ENCODE peak calls at places on chromosomes 1 and 21, in four cellular contexts. One of them, this sample, is unnamed.

GRCh38 chr1:155175281-155175926 is 1.8 kb downstream of the TRIM46 start:
- DNase-seq in PC-3: no peak
- DNase-seq in GM23248: no peak
- DNase-seq in H9: peak
- DNase-seq in this sample: no peak

GRCh38 chr1:193355179-193355578 is 168.8 kb upstream of the B3GALT2 start:
- DNase-seq in PC-3: peak
- DNase-seq in H9: no peak
- DNase-seq in GM23248: peak
- DNase-seq in this sample: peak

GRCh38 chr1:3423245-3423829 is 31.1 kb upstream of the ARHGEF16 start:
- DNase-seq in GM23248: no peak
- DNase-seq in H9: no peak
- DNase-seq in PC-3: no peak
- DNase-seq in this sample: no peak

GRCh38 chr1:173779946-173780345 is 44.5 kb upstream of the DARS2 start:
- DNase-seq in PC-3: no peak
- DNase-seq in GM23248: no peak
- DNase-seq in H9: no peak
- DNase-seq in this sample: no peak

GRCh38 chr1:192904438-192904895 is 95.6 kb downstream of the RGS2 start:
- DNase-seq in H9: no peak
- DNase-seq in GM23248: peak
- DNase-seq in PC-3: peak
- DNase-seq in this sample: peak

GRCh38 chr21:38041493-38041892 is 125.2 kb upstream of the KCNJ6 start:
- DNase-seq in H9: peak
- DNase-seq in GM23248: no peak
- DNase-seq in PC-3: no peak
- DNase-seq in this sample: no peak

GRCh38 chr1:54774820-54775498 is 10.6 kb upstream of the PARS2 start:
- DNase-seq in PC-3: peak
- DNase-seq in H9: peak
- DNase-seq in GM23248: peak
- DNase-seq in this sample: no peak

GRCh38 chr1:215894617-215895016 is 327.5 kb downstream of the KCTD3 start:
- DNase-seq in GM23248: no peak
- DNase-seq in PC-3: no peak
- DNase-seq in H9: no peak
- DNase-seq in this sample: no peak

GRCh38 chr1:214898718-214899117 is 183.8 kb upstream of the KCNK2 start:
- DNase-seq in GM23248: no peak
- DNase-seq in H9: no peak
- DNase-seq in PC-3: no peak
- DNase-seq in this sample: no peak

GRCh38 chr1:7579831-7580804 is 191.0 kb upstream of the VAMP3 start:
- DNase-seq in H9: no peak
- DNase-seq in PC-3: no peak
- DNase-seq in GM23248: no peak
- DNase-seq in this sample: no peak
- H3K9ac ChIP-seq in H9: no peak
- H3K9ac ChIP-seq in PC-3: no peak
- H3K9ac ChIP-seq in GM23248: no peak
- H3K9ac ChIP-seq in this sample: no peak

DNA sequence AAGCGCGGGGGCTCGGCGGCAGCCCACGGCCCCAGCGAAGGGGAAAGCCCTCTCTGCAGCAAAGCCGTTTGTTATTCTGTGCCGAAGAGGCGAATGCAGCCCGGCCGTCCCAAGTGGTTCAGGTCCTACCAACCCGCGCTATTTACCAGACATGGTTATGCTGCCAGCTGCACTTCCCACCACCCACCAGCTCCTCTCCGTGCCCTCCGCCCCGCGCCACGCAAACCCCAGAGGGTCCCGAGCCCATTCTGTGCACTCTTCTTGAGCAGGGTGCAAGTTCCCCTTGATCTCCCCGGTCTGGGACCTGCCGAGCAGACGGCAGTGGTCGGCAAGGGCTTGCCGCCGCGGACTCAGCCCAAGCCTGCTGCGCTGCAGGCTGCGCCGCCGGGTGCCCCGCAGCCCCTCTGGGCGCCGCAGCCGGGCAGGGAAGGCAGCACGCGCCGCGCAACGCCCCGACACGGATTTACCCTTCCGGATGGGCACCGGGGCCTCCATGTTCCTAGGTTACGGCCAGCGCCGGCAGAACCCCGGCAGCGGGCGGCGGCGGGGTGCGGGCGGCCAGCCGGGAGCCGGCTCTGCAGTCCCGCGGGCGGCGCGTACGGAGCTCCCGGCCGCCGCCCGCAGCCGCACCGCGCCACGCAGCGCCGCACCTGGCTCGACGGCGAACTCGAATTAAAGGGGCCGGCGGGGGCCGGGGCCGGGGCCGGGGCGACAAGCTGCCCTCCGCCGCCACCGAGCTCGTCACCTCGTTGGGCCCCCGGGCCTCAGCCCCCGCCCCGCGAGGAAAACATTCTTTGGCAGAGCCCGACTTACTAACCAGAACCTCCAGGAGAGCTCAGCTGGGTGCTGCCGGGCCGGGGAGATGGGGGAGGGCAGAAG is 865 bp upstream of the KCNA2 start:
- DNase-seq in H9: peak
- DNase-seq in PC-3: no peak
- DNase-seq in GM23248: peak
- DNase-seq in this sample: peak
- H3K9ac ChIP-seq in H9: no peak
- H3K9ac ChIP-seq in PC-3: no peak
- H3K9ac ChIP-seq in GM23248: no peak
- H3K9ac ChIP-seq in this sample: peak

GRCh38 chr1:9689011-9689706 is 37.6 kb downstream of the PIK3CD start:
- DNase-seq in H9: peak
- DNase-seq in PC-3: peak
- DNase-seq in GM23248: peak
- DNase-seq in this sample: peak

GRCh38 chr1:9691108-9691445 is 39.5 kb downstream of the PIK3CD start:
- DNase-seq in PC-3: peak
- DNase-seq in H9: no peak
- DNase-seq in GM23248: peak
- DNase-seq in this sample: peak

GRCh38 chr1:9691726-9692125 is 40.2 kb downstream of the PIK3CD start:
- DNase-seq in H9: no peak
- DNase-seq in PC-3: no peak
- DNase-seq in GM23248: peak
- DNase-seq in this sample: no peak

GRCh38 chr1:9689971-9690381 is 38.4 kb downstream of the PIK3CD start:
- DNase-seq in PC-3: no peak
- DNase-seq in GM23248: peak
- DNase-seq in H9: peak
- DNase-seq in this sample: peak

GRCh38 chr1:9690440-9691107 is 39.0 kb downstream of the PIK3CD start:
- DNase-seq in GM23248: no peak
- DNase-seq in PC-3: no peak
- DNase-seq in H9: no peak
- DNase-seq in this sample: no peak
- H3K9ac ChIP-seq in GM23248: peak
- H3K9ac ChIP-seq in PC-3: no peak
- H3K9ac ChIP-seq in H9: no peak
- H3K9ac ChIP-seq in this sample: peak

GRCh38 chr1:247387096-247387495 is 28.9 kb upstream of the NLRP3 start:
- DNase-seq in PC-3: no peak
- DNase-seq in GM23248: no peak
- DNase-seq in H9: no peak
- DNase-seq in this sample: no peak

GRCh38 chr1:247390116-247390791 is 25.7 kb upstream of the NLRP3 start:
- DNase-seq in GM23248: peak
- DNase-seq in PC-3: peak
- DNase-seq in H9: peak
- DNase-seq in this sample: peak

GRCh38 chr1:247387500-247387899 is 28.5 kb upstream of the NLRP3 start:
- DNase-seq in H9: no peak
- DNase-seq in GM23248: no peak
- DNase-seq in PC-3: peak
- DNase-seq in this sample: no peak

GRCh38 chr1:247392088-247392487 is 23.9 kb upstream of the NLRP3 start:
- DNase-seq in PC-3: no peak
- DNase-seq in H9: no peak
- DNase-seq in GM23248: no peak
- DNase-seq in this sample: no peak

DNA sequence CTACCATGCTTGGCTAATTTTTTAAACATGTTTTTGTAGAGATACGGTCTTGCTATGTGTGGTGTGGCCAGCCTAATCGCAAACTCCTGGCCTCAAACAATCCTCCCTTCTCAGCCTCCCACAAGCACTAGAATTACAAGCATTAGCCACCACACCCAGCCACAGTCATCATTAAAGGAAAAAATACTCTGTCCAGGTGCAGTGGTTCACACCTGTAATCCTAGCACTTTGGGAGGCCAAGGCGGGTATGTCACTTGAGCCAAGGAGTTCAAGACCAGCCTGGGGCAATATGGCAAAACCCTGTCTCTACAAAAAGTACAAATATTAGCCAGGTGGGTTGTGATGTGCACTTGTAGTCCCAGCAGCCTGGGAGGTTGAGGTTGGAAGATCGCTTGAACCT is 25.0 kb upstream of the NLRP3 start:
- DNase-seq in H9: no peak
- DNase-seq in GM23248: no peak
- DNase-seq in PC-3: no peak
- DNase-seq in this sample: no peak
- H3K9ac ChIP-seq in H9: no peak
- H3K9ac ChIP-seq in GM23248: no peak
- H3K9ac ChIP-seq in PC-3: no peak
- H3K9ac ChIP-seq in this sample: no peak

GRCh38 chr1:226411619-226412018 is 3.7 kb upstream of the PARP1 start:
- DNase-seq in H9: no peak
- DNase-seq in PC-3: no peak
- DNase-seq in GM23248: peak
- DNase-seq in this sample: no peak
- H3K9ac ChIP-seq in H9: no peak
- H3K9ac ChIP-seq in PC-3: no peak
- H3K9ac ChIP-seq in GM23248: no peak
- H3K9ac ChIP-seq in this sample: no peak

GRCh38 chr1:53716150-53716549 is 22.8 kb downstream of the GLIS1 start:
- DNase-seq in GM23248: no peak
- DNase-seq in PC-3: no peak
- DNase-seq in H9: no peak
- DNase-seq in this sample: no peak
- H3K9ac ChIP-seq in GM23248: no peak
- H3K9ac ChIP-seq in PC-3: no peak
- H3K9ac ChIP-seq in H9: no peak
- H3K9ac ChIP-seq in this sample: no peak

This sample was measured in adipocyte.